ENCODE peak calls at places on chromosomes 5 and 9, in six cellular contexts. D is NCI-H1694 treated with DMSO at 0.1 percent for 48 hours; E is CD8-positive, alpha-beta T cell; O is occipital lobe; S is KG1; Y is progenitor cell of endocrine pancreas. L is an unnamed sample.

GRCh38 chr5:56610093-56610698 is 205.2 kb upstream of the MAP3K1 start:
- DNase-seq in O (no peak), Y (no peak), S (no peak), E (no peak), D (no peak), L (no peak)

GRCh38 chr5:5229405-5229804 is 89.3 kb downstream of the ADAMTS16 start:
- DNase-seq in E (no peak), S (no peak), O (no peak), D (no peak), Y (no peak), L (no peak)

GRCh38 chr5:14724633-14725032 is 60.1 kb downstream of the OTULIN start:
- DNase-seq in Y (no peak), O (no peak), S (no peak), E (no peak), D (no peak), L (no peak)

GRCh38 chr9:35675732-35676392 is 2.1 kb downstream of the CA9 start:
- DNase-seq in Y (peak), E (no peak), D (no peak), S (no peak), O (no peak), L (no peak)

GRCh38 chr5:122014232-122014940 is 52.6 kb downstream of the SRFBP1 start:
- DNase-seq in E (no peak), Y (no peak), S (no peak), O (no peak), D (no peak), L (no peak)

GRCh38 chr5:6868170-6868569 is 154.9 kb downstream of the TENT4A start:
- DNase-seq in S (no peak), D (no peak), Y (no peak), E (no peak), O (peak), L (peak)

GRCh38 chr5:80780761-80781285 is 126.0 kb upstream of the DHFR start:
- DNase-seq in D (no peak), Y (no peak), O (no peak), E (no peak), S (no peak), L (no peak)

GRCh38 chr9:76266649-76267627 is 127.3 kb downstream of the RFK start:
- DNase-seq in S (no peak), Y (no peak), E (no peak), O (no peak), D (no peak), L (no peak)

GRCh38 chr5:58887721-58888409 is 305.0 kb downstream of the RAB3C start:
- DNase-seq in O (no peak), Y (no peak), E (no peak), D (no peak), S (no peak), L (no peak)

GRCh38 chr5:9924614-9925013 is 294.5 kb upstream of the TAS2R1 start:
- DNase-seq in S (no peak), D (no peak), O (no peak), Y (no peak), E (no peak), L (no peak)

GRCh38 chr9:30799527-30800101 is 1584.8 kb upstream of the ACO1 start:
- DNase-seq in Y (no peak), E (no peak), D (no peak), S (no peak), O (no peak), L (no peak)

GRCh38 chr5:179828756-179829421 is 8.2 kb downstream of the SQSTM1 start:
- DNase-seq in E (no peak), O (no peak), D (no peak), S (no peak), Y (no peak), L (peak)

GRCh38 chr5:36301858-36302603 is at the start of gene RANBP3L:
- DNase-seq in Y (no peak), E (no peak), O (no peak), D (no peak), S (no peak), L (no peak)

GRCh38 chr5:75113354-75113753 is 61.0 kb upstream of the GCNT4 start:
- DNase-seq in O (no peak), E (no peak), Y (no peak), S (no peak), D (no peak), L (no peak)

GRCh38 chr9:87569008-87569908 is 71.6 kb downstream of the DAPK1 start:
- DNase-seq in E (no peak), Y (no peak), D (no peak), S (no peak), O (no peak), L (no peak)

GRCh38 chr9:1939926-1940368 is 75.2 kb upstream of the SMARCA2 start:
- DNase-seq in S (no peak), E (no peak), Y (no peak), O (no peak), D (peak), L (no peak)

GRCh38 chr9:113138760-113139159 is 12.0 kb upstream of the SLC31A2 start:
- DNase-seq in E (no peak), S (no peak), O (no peak), D (no peak), Y (no peak), L (no peak)

GRCh38 chr5:1502737-1503120 is 21.0 kb downstream of the LPCAT1 start:
- DNase-seq in Y (no peak), O (no peak), D (no peak), E (no peak), S (no peak), L (no peak)

GRCh38 chr9:72614057-72614456 is 92.6 kb downstream of the TMC1 start:
- DNase-seq in Y (no peak), E (no peak), D (no peak), O (no peak), S (no peak), L (no peak)

GRCh38 chr9:128454991-128455390 is 815 bp upstream of the ODF2 start:
- DNase-seq in D (no peak), E (no peak), Y (no peak), S (no peak), O (no peak), L (no peak)

GRCh38 chr9:101087426-101087825 is 58.9 kb downstream of the PLPPR1 start:
- DNase-seq in S (no peak), Y (no peak), O (no peak), E (no peak), D (no peak), L (no peak)

GRCh38 chr5:15763754-15764153 is 263.8 kb downstream of the FBXL7 start:
- DNase-seq in E (no peak), Y (no peak), D (peak), S (no peak), O (no peak), L (no peak)

GRCh38 chr5:119274767-119275130 is 81.1 kb upstream of the TNFAIP8 start:
- DNase-seq in O (no peak), S (no peak), D (no peak), E (no peak), Y (no peak), L (no peak)

GRCh38 chr5:157431544-157432200 is 28.3 kb upstream of the NIPAL4 start:
- DNase-seq in Y (no peak), D (peak), O (no peak), E (no peak), S (peak), L (peak)

GRCh38 chr9:21933281-21933680 is 60.9 kb downstream of the CDKN2A start:
- DNase-seq in O (no peak), S (no peak), D (no peak), Y (no peak), E (no peak), L (no peak)

GRCh38 chr9:87684627-87685204 is 41.2 kb upstream of the CTSL start:
- DNase-seq in S (no peak), E (no peak), O (no peak), D (no peak), Y (peak), L (no peak)

L was measured in cerebellar nuclear complex.